ENCODE peak calls at places on chromosome 1, in ten cellular contexts. One of them, this sample, is unnamed.

GRCh38 chr1:184447651-184448185 is 60.9 kb downstream of the C1orf21 start:
- DNase-seq in adrenal gland: no peak
- DNase-seq in esophagus squamous epithelium: no peak
- DNase-seq in breast epithelium: no peak
- DNase-seq in suprapubic skin: no peak
- DNase-seq in body of pancreas: no peak
- DNase-seq in endothelial cell of umbilical vein: no peak
- DNase-seq in GM12892: no peak
- DNase-seq in IMR-90: no peak
- DNase-seq in heart left ventricle: no peak
- DNase-seq in this sample: no peak

GRCh38 chr1:184890539-184890973 is 83.8 kb downstream of the NIBAN1 start:
- DNase-seq in adrenal gland: peak
- DNase-seq in esophagus squamous epithelium: no peak
- DNase-seq in breast epithelium: no peak
- DNase-seq in suprapubic skin: no peak
- DNase-seq in body of pancreas: peak
- DNase-seq in endothelial cell of umbilical vein: no peak
- DNase-seq in GM12892: no peak
- DNase-seq in IMR-90: peak
- DNase-seq in heart left ventricle: peak
- DNase-seq in this sample: peak

GRCh38 chr1:173002891-173003582 is 47.7 kb downstream of the TNFSF18 start:
- DNase-seq in adrenal gland: peak
- DNase-seq in esophagus squamous epithelium: no peak
- DNase-seq in breast epithelium: no peak
- DNase-seq in suprapubic skin: no peak
- DNase-seq in body of pancreas: no peak
- DNase-seq in endothelial cell of umbilical vein: no peak
- DNase-seq in GM12892: no peak
- DNase-seq in IMR-90: peak
- DNase-seq in heart left ventricle: no peak
- DNase-seq in this sample: no peak

GRCh38 chr1:19284881-19285280 is 3.7 kb downstream of the AKR7A3 start:
- DNase-seq in adrenal gland: no peak
- DNase-seq in esophagus squamous epithelium: no peak
- DNase-seq in breast epithelium: no peak
- DNase-seq in suprapubic skin: no peak
- DNase-seq in body of pancreas: no peak
- DNase-seq in endothelial cell of umbilical vein: no peak
- DNase-seq in GM12892: no peak
- DNase-seq in IMR-90: no peak
- DNase-seq in heart left ventricle: no peak
- DNase-seq in this sample: no peak

GRCh38 chr1:208534979-208535378 is 290.8 kb upstream of the PLXNA2 start:
- DNase-seq in adrenal gland: no peak
- DNase-seq in esophagus squamous epithelium: no peak
- DNase-seq in breast epithelium: no peak
- DNase-seq in suprapubic skin: no peak
- DNase-seq in body of pancreas: no peak
- DNase-seq in endothelial cell of umbilical vein: no peak
- DNase-seq in GM12892: no peak
- DNase-seq in IMR-90: no peak
- DNase-seq in heart left ventricle: no peak
- DNase-seq in this sample: no peak

GRCh38 chr1:194069168-194069830 is 882.9 kb upstream of the B3GALT2 start:
- DNase-seq in adrenal gland: no peak
- DNase-seq in esophagus squamous epithelium: no peak
- DNase-seq in breast epithelium: no peak
- DNase-seq in suprapubic skin: no peak
- DNase-seq in body of pancreas: peak
- DNase-seq in endothelial cell of umbilical vein: no peak
- DNase-seq in GM12892: no peak
- DNase-seq in IMR-90: peak
- DNase-seq in heart left ventricle: peak
- DNase-seq in this sample: no peak

GRCh38 chr1:31735571-31735970 is 28.6 kb downstream of the ADGRB2 start:
- DNase-seq in adrenal gland: no peak
- DNase-seq in esophagus squamous epithelium: no peak
- DNase-seq in breast epithelium: no peak
- DNase-seq in suprapubic skin: no peak
- DNase-seq in body of pancreas: no peak
- DNase-seq in endothelial cell of umbilical vein: no peak
- DNase-seq in GM12892: no peak
- DNase-seq in IMR-90: no peak
- DNase-seq in heart left ventricle: no peak
- DNase-seq in this sample: no peak

GRCh38 chr1:221272940-221273339 is 393.7 kb downstream of the HLX start:
- DNase-seq in adrenal gland: no peak
- DNase-seq in esophagus squamous epithelium: no peak
- DNase-seq in breast epithelium: no peak
- DNase-seq in suprapubic skin: no peak
- DNase-seq in body of pancreas: peak
- DNase-seq in endothelial cell of umbilical vein: peak
- DNase-seq in GM12892: no peak
- DNase-seq in IMR-90: no peak
- DNase-seq in heart left ventricle: no peak
- DNase-seq in this sample: no peak

GRCh38 chr1:108575241-108575850 is 15.4 kb downstream of the EEIG2 start:
- DNase-seq in adrenal gland: no peak
- DNase-seq in esophagus squamous epithelium: no peak
- DNase-seq in breast epithelium: no peak
- DNase-seq in suprapubic skin: no peak
- DNase-seq in body of pancreas: no peak
- DNase-seq in endothelial cell of umbilical vein: peak
- DNase-seq in GM12892: no peak
- DNase-seq in IMR-90: peak
- DNase-seq in heart left ventricle: no peak
- DNase-seq in this sample: no peak

GRCh38 chr1:15308135-15308534 is 61.1 kb downstream of the FHAD1 start:
- DNase-seq in adrenal gland: no peak
- DNase-seq in esophagus squamous epithelium: no peak
- DNase-seq in breast epithelium: no peak
- DNase-seq in suprapubic skin: no peak
- DNase-seq in body of pancreas: peak
- DNase-seq in endothelial cell of umbilical vein: no peak
- DNase-seq in GM12892: no peak
- DNase-seq in IMR-90: no peak
- DNase-seq in heart left ventricle: no peak
- DNase-seq in this sample: no peak

GRCh38 chr1:31413405-31414005 is 492 bp downstream of the SERINC2 start:
- DNase-seq in adrenal gland: peak
- DNase-seq in esophagus squamous epithelium: no peak
- DNase-seq in breast epithelium: peak
- DNase-seq in suprapubic skin: peak
- DNase-seq in body of pancreas: peak
- DNase-seq in endothelial cell of umbilical vein: peak
- DNase-seq in GM12892: no peak
- DNase-seq in IMR-90: no peak
- DNase-seq in heart left ventricle: peak
- DNase-seq in this sample: peak

GRCh38 chr1:156860113-156860638 is 489 bp upstream of the NTRK1 start:
- DNase-seq in adrenal gland: peak
- DNase-seq in esophagus squamous epithelium: no peak
- DNase-seq in breast epithelium: no peak
- DNase-seq in suprapubic skin: no peak
- DNase-seq in body of pancreas: peak
- DNase-seq in endothelial cell of umbilical vein: peak
- DNase-seq in GM12892: peak
- DNase-seq in IMR-90: peak
- DNase-seq in heart left ventricle: peak
- DNase-seq in this sample: peak

GRCh38 chr1:41497056-41497440 is 12.6 kb upstream of the EDN2 start:
- DNase-seq in adrenal gland: no peak
- DNase-seq in esophagus squamous epithelium: no peak
- DNase-seq in breast epithelium: peak
- DNase-seq in suprapubic skin: no peak
- DNase-seq in body of pancreas: peak
- DNase-seq in endothelial cell of umbilical vein: no peak
- DNase-seq in GM12892: no peak
- DNase-seq in IMR-90: no peak
- DNase-seq in heart left ventricle: no peak
- DNase-seq in this sample: no peak

GRCh38 chr1:6275826-6276764 is 15.2 kb upstream of the GPR153 start:
- DNase-seq in adrenal gland: peak
- DNase-seq in esophagus squamous epithelium: no peak
- DNase-seq in breast epithelium: no peak
- DNase-seq in suprapubic skin: no peak
- DNase-seq in body of pancreas: peak
- DNase-seq in endothelial cell of umbilical vein: no peak
- DNase-seq in GM12892: no peak
- DNase-seq in IMR-90: peak
- DNase-seq in heart left ventricle: peak
- DNase-seq in this sample: no peak

GRCh38 chr1:197903196-197903514 is 725 bp downstream of the C1orf53 start:
- DNase-seq in adrenal gland: no peak
- DNase-seq in esophagus squamous epithelium: no peak
- DNase-seq in breast epithelium: no peak
- DNase-seq in suprapubic skin: no peak
- DNase-seq in body of pancreas: no peak
- DNase-seq in endothelial cell of umbilical vein: no peak
- DNase-seq in GM12892: no peak
- DNase-seq in IMR-90: no peak
- DNase-seq in heart left ventricle: no peak
- DNase-seq in this sample: no peak

GRCh38 chr1:197904126-197904787 is 1.8 kb downstream of the C1orf53 start:
- DNase-seq in adrenal gland: no peak
- DNase-seq in esophagus squamous epithelium: no peak
- DNase-seq in breast epithelium: no peak
- DNase-seq in suprapubic skin: no peak
- DNase-seq in body of pancreas: no peak
- DNase-seq in endothelial cell of umbilical vein: no peak
- DNase-seq in GM12892: no peak
- DNase-seq in IMR-90: no peak
- DNase-seq in heart left ventricle: no peak
- DNase-seq in this sample: no peak

GRCh38 chr1:197902131-197902453 is 338 bp upstream of the C1orf53 start:
- DNase-seq in adrenal gland: no peak
- DNase-seq in esophagus squamous epithelium: no peak
- DNase-seq in breast epithelium: no peak
- DNase-seq in suprapubic skin: no peak
- DNase-seq in body of pancreas: no peak
- DNase-seq in endothelial cell of umbilical vein: no peak
- DNase-seq in GM12892: no peak
- DNase-seq in IMR-90: no peak
- DNase-seq in heart left ventricle: no peak
- DNase-seq in this sample: no peak

GRCh38 chr1:197905699-197906351 is 3.4 kb downstream of the C1orf53 start:
- DNase-seq in adrenal gland: no peak
- DNase-seq in esophagus squamous epithelium: no peak
- DNase-seq in breast epithelium: no peak
- DNase-seq in suprapubic skin: no peak
- DNase-seq in body of pancreas: no peak
- DNase-seq in endothelial cell of umbilical vein: no peak
- DNase-seq in GM12892: no peak
- DNase-seq in IMR-90: no peak
- DNase-seq in heart left ventricle: no peak
- DNase-seq in this sample: no peak

DNA sequence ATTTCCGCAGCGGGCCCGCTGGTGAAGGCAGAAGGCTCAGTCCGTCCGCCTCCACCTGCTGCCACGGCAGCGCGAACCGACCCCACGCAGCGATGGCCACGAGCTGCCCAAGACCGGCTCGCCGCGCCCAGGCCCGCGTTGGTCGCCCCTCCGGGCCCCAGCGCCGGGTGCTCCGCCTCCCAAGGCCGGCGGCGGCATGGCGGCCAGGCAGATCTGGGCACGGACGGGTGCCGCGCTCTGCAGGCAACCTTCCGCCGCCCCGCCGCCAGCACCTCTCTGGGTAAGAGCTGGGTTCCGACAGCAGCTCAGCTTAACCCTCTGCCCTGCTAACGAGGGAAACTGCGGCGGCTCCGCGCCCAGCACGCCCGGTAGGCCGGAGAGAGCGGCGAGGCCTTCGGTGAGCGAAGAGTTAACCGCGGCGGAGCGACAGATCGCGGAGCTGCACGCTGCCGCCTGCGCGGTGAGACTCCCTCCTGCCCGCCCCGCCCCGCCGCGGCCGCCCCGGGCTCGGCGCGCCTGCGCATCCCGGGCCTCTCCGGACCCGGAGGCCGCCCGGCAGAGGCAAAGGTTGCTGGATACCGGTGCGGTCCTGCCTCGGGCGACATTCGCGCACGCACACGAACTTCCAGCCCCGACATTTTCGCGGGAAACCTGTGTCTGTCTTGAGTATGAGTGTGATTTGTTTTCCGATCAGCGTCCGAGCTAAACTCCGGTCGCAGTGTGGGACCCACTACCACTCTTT is at the start of gene C1orf53:
- DNase-seq in adrenal gland: peak
- DNase-seq in esophagus squamous epithelium: no peak
- DNase-seq in breast epithelium: peak
- DNase-seq in suprapubic skin: peak
- DNase-seq in body of pancreas: peak
- DNase-seq in endothelial cell of umbilical vein: peak
- DNase-seq in GM12892: peak
- DNase-seq in IMR-90: peak
- DNase-seq in heart left ventricle: peak
- DNase-seq in this sample: peak
- TF ChIP-seq POLR2A in adrenal gland: peak
- TF ChIP-seq POLR2A in esophagus squamous epithelium: peak
- TF ChIP-seq POLR2A in breast epithelium: no peak
- TF ChIP-seq POLR2A in suprapubic skin: no peak
- TF ChIP-seq POLR2A in body of pancreas: peak
- TF ChIP-seq POLR2A in endothelial cell of umbilical vein: peak
- TF ChIP-seq POLR2A in GM12892: peak
- TF ChIP-seq POLR2A in IMR-90: no peak
- TF ChIP-seq POLR2A in heart left ventricle: no peak
- TF ChIP-seq POLR2A in this sample: peak

GRCh38 chr1:204494281-204495077 is at the start of gene PIK3C2B:
- DNase-seq in adrenal gland: peak
- DNase-seq in esophagus squamous epithelium: no peak
- DNase-seq in breast epithelium: peak
- DNase-seq in suprapubic skin: peak
- DNase-seq in body of pancreas: peak
- DNase-seq in endothelial cell of umbilical vein: peak
- DNase-seq in GM12892: peak
- DNase-seq in IMR-90: peak
- DNase-seq in heart left ventricle: peak
- DNase-seq in this sample: peak
- TF ChIP-seq POLR2A in adrenal gland: peak
- TF ChIP-seq POLR2A in esophagus squamous epithelium: peak
- TF ChIP-seq POLR2A in breast epithelium: no peak
- TF ChIP-seq POLR2A in suprapubic skin: peak
- TF ChIP-seq POLR2A in body of pancreas: peak
- TF ChIP-seq POLR2A in endothelial cell of umbilical vein: peak
- TF ChIP-seq POLR2A in GM12892: peak
- TF ChIP-seq POLR2A in IMR-90: peak
- TF ChIP-seq POLR2A in heart left ventricle: no peak
- TF ChIP-seq POLR2A in this sample: no peak

GRCh38 chr1:1996207-1996651 is 7.4 kb downstream of the CFAP74 start:
- DNase-seq in adrenal gland: no peak
- DNase-seq in esophagus squamous epithelium: no peak
- DNase-seq in breast epithelium: no peak
- DNase-seq in suprapubic skin: no peak
- DNase-seq in body of pancreas: no peak
- DNase-seq in endothelial cell of umbilical vein: no peak
- DNase-seq in GM12892: no peak
- DNase-seq in IMR-90: peak
- DNase-seq in heart left ventricle: no peak
- DNase-seq in this sample: no peak
- TF ChIP-seq POLR2A in adrenal gland: no peak
- TF ChIP-seq POLR2A in esophagus squamous epithelium: no peak
- TF ChIP-seq POLR2A in breast epithelium: no peak
- TF ChIP-seq POLR2A in suprapubic skin: no peak
- TF ChIP-seq POLR2A in body of pancreas: no peak
- TF ChIP-seq POLR2A in endothelial cell of umbilical vein: no peak
- TF ChIP-seq POLR2A in GM12892: no peak
- TF ChIP-seq POLR2A in IMR-90: no peak
- TF ChIP-seq POLR2A in heart left ventricle: no peak
- TF ChIP-seq POLR2A in this sample: no peak

GRCh38 chr1:192550922-192551534 is 24.5 kb upstream of the RGS1 start:
- DNase-seq in adrenal gland: no peak
- DNase-seq in esophagus squamous epithelium: no peak
- DNase-seq in breast epithelium: no peak
- DNase-seq in suprapubic skin: no peak
- DNase-seq in body of pancreas: no peak
- DNase-seq in endothelial cell of umbilical vein: peak
- DNase-seq in GM12892: no peak
- DNase-seq in IMR-90: peak
- DNase-seq in heart left ventricle: no peak
- DNase-seq in this sample: no peak
- TF ChIP-seq POLR2A in adrenal gland: no peak
- TF ChIP-seq POLR2A in esophagus squamous epithelium: no peak
- TF ChIP-seq POLR2A in breast epithelium: no peak
- TF ChIP-seq POLR2A in suprapubic skin: no peak
- TF ChIP-seq POLR2A in body of pancreas: no peak
- TF ChIP-seq POLR2A in endothelial cell of umbilical vein: no peak
- TF ChIP-seq POLR2A in GM12892: peak
- TF ChIP-seq POLR2A in IMR-90: peak
- TF ChIP-seq POLR2A in heart left ventricle: no peak
- TF ChIP-seq POLR2A in this sample: no peak

This sample was measured in erythroblast.